ENCODE peak calls at places on chromosomes 16 and 17, in ten cellular contexts. B, M, G, U, O, I, Y, P, W and F are unnamed samples.

GRCh38 chr16:47921535-47921934 is 234.3 kb downstream of the ABCC12 start:
- DNase-seq in B (no peak), M (no peak), G (no peak), U (no peak), O (no peak), I (no peak), Y (no peak), P (no peak), W (no peak), F (no peak)

GRCh38 chr17:17845046-17845775 is 8.4 kb upstream of the SREBF1 start:
- DNase-seq in B (no peak), M (no peak), G (no peak), U (no peak), O (no peak), I (no peak), Y (no peak), P (no peak), W (no peak), F (no peak)

GRCh38 chr16:30397056-30397455 is 1.8 kb downstream of the ZNF48 start:
- DNase-seq in B (no peak), M (no peak), G (no peak), U (no peak), O (no peak), I (no peak), Y (no peak), P (no peak), W (no peak), F (no peak)

GRCh38 chr17:8835631-8836364 is 31.7 kb downstream of the PIK3R6 start:
- DNase-seq in B (no peak), M (no peak), G (no peak), U (no peak), O (no peak), I (no peak), Y (peak), P (no peak), W (no peak), F (no peak)

GRCh38 chr16:28188085-28188916 is 23.5 kb downstream of the XPO6 start:
- DNase-seq in B (no peak), M (peak), G (no peak), U (no peak), O (no peak), I (no peak), Y (no peak), P (no peak), W (no peak), F (no peak)

GRCh38 chr17:17118399-17118798 is 76.1 kb downstream of the MPRIP start:
- DNase-seq in B (no peak), M (no peak), G (no peak), U (peak), O (no peak), I (no peak), Y (no peak), P (no peak), W (no peak), F (no peak)

GRCh38 chr16:17827313-17827712 is 356.6 kb upstream of the XYLT1 start:
- DNase-seq in B (no peak), M (no peak), G (no peak), U (no peak), O (no peak), I (no peak), Y (no peak), P (no peak), W (no peak), F (no peak)

GRCh38 chr16:66359012-66359411 is 7.5 kb upstream of the CDH5 start:
- DNase-seq in B (no peak), M (peak), G (no peak), U (no peak), O (no peak), I (no peak), Y (no peak), P (no peak), W (no peak), F (no peak)

GRCh38 chr17:47967607-47968252 is 3.2 kb upstream of the CDK5RAP3 start:
- DNase-seq in B (peak), M (peak), G (peak), U (peak), O (no peak), I (no peak), Y (no peak), P (no peak), W (no peak), F (no peak)

GRCh38 chr17:42928714-42929496 is 28.3 kb downstream of the G6PC1 start:
- DNase-seq in B (peak), M (peak), G (peak), U (peak), O (peak), I (peak), Y (no peak), P (peak), W (peak), F (peak)

GRCh38 chr16:31099860-31100638 is 5.5 kb upstream of the VKORC1 start:
- DNase-seq in B (no peak), M (peak), G (no peak), U (no peak), O (no peak), I (no peak), Y (no peak), P (no peak), W (no peak), F (no peak)

GRCh38 chr17:35715416-35715815 is 16.0 kb upstream of the RASL10B start:
- DNase-seq in B (no peak), M (no peak), G (no peak), U (no peak), O (peak), I (peak), Y (no peak), P (no peak), W (no peak), F (no peak)

GRCh38 chr17:64497565-64498035 is 746 bp upstream of the POLG2 start:
- DNase-seq in B (no peak), M (no peak), G (no peak), U (no peak), O (no peak), I (no peak), Y (no peak), P (no peak), W (no peak), F (no peak)
- TF ChIP-seq CTCF in B (no peak), M (no peak), G (no peak), U (no peak), O (no peak), I (no peak), Y (no peak), P (no peak), W (peak), F (no peak)

DNA sequence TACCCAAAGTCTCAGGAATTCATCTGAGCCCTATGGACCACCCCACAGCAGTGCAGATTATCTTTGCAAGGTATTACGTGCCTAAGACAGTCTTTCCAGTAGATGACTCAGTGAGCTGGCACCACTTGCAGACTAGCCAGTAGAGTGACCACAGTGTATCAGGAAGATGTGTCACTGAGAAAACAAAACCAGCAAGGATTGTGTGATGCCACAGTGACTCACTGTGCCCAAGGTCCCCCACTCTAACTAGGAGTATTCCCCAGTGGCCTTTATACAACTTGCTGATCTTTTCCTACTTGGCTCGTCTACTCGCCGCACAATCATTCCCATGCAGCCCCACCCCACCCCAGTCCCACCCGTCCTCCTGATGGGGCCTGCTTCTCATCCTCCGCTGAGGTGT is 26.8 kb upstream of the PRKCA start:
- DNase-seq in B (peak), M (peak), G (peak), U (no peak), O (no peak), I (no peak), Y (no peak), P (peak), W (no peak), F (peak)
- TF ChIP-seq CTCF in B (no peak), M (no peak), G (no peak), U (no peak), O (no peak), I (no peak), Y (no peak), P (no peak), W (no peak), F (no peak)

GRCh38 chr17:82542439-82542838 is 22.9 kb downstream of the FOXK2 start:
- DNase-seq in B (no peak), M (no peak), G (no peak), U (no peak), O (no peak), I (no peak), Y (no peak), P (no peak), W (no peak), F (no peak)
- TF ChIP-seq CTCF in B (no peak), M (no peak), G (no peak), U (no peak), O (no peak), I (no peak), Y (no peak), P (no peak), W (no peak), F (no peak)

DNA sequence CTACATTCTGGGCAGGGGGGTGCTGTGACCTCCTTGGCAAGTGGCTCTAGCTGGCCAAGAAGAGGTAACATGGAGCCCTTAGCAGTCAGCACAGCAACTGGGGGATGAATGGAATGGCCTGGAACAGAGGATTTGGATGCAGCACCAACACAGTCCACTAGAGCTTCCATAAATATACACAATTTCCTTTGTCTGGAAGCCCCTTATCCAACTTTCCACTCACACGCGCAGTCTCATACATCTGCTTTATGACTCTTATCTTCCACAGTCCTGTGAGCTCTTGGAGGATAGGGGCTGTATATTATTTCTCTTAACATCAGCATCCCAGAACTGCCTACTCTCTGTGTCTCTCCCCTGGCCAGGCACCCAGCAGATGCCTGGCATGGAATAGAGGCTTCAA is 235.6 kb upstream of the MAF start:
- DNase-seq in B (no peak), M (no peak), G (no peak), U (no peak), O (no peak), I (no peak), Y (no peak), P (no peak), W (no peak), F (no peak)
- TF ChIP-seq CTCF in B (no peak), M (no peak), G (no peak), U (no peak), O (no peak), I (no peak), Y (no peak), P (no peak), W (no peak), F (no peak)

GRCh38 chr16:89292443-89293078 is 75.1 kb downstream of the ZNF778 start:
- DNase-seq in B (no peak), M (no peak), G (no peak), U (no peak), O (no peak), I (no peak), Y (no peak), P (no peak), W (no peak), F (no peak)
- TF ChIP-seq CTCF in B (no peak), M (no peak), G (no peak), U (no peak), O (no peak), I (no peak), Y (no peak), P (no peak), W (no peak), F (no peak)